ENCODE peak calls at places on chromosomes 4 and X, in four cellular contexts. One of them, this sample, is unnamed.
A peak's percentile ranks its signal among the peaks of the same experiment; 100 is the strongest.

GRCh38 chrX:2676794-2677675 is 14.1 kb upstream of the CD99 start:
- DNase-seq in uterus: no peak
- DNase-seq in EH: peak; percentile 63
- DNase-seq in NCI-H1417: no peak
- DNase-seq in this sample: no peak

GRCh38 chr4:139704915-139705485 is 39.4 kb downstream of the MGST2 start:
- DNase-seq in uterus: no peak
- DNase-seq in EH: peak; percentile 21
- DNase-seq in NCI-H1417: no peak
- DNase-seq in this sample: no peak

GRCh38 chr4:128379860-128380259 is 92.2 kb upstream of the PGRMC2 start:
- DNase-seq in uterus: peak; percentile 38
- DNase-seq in EH: peak; percentile 57
- DNase-seq in NCI-H1417: no peak
- DNase-seq in this sample: peak; percentile 53

GRCh38 chr4:25817059-25817681 is 45.6 kb downstream of the SEL1L3 start:
- DNase-seq in uterus: no peak
- DNase-seq in EH: peak; percentile 89
- DNase-seq in NCI-H1417: no peak
- DNase-seq in this sample: peak; percentile 39

GRCh38 chr4:7189066-7189465 is 3.3 kb upstream of the SORCS2 start:
- DNase-seq in uterus: no peak
- DNase-seq in EH: no peak
- DNase-seq in NCI-H1417: no peak
- DNase-seq in this sample: no peak

GRCh38 chr4:111697176-111697962 is 447.9 kb upstream of the FAM241A start:
- DNase-seq in uterus: no peak
- DNase-seq in EH: no peak
- DNase-seq in NCI-H1417: no peak
- DNase-seq in this sample: no peak

GRCh38 chr4:113869743-113870375 is 108.3 kb upstream of the CAMK2D start:
- DNase-seq in uterus: no peak
- DNase-seq in EH: peak; percentile 68
- DNase-seq in NCI-H1417: no peak
- DNase-seq in this sample: peak; percentile 25

GRCh38 chrX:36869457-36869856 is 138.7 kb upstream of the FAM47C start:
- DNase-seq in uterus: no peak
- DNase-seq in EH: no peak
- DNase-seq in NCI-H1417: no peak
- DNase-seq in this sample: no peak

This sample was measured in SJSA1.